ENCODE peak calls at places on chromosome 4, in four cellular contexts. G, R, T and D are unnamed samples. For H3K27me3, the result is how much of the 10 kb centered on the place peaks cover.

GRCh38 chr4:148415500-148415899 is 26.7 kb downstream of the NR3C2 start:
- DNase-seq in T (no peak), G (no peak), R (peak), D (no peak)

GRCh38 chr4:139267301-139267700 is 12.7 kb downstream of the MGARP start:
- DNase-seq in R (no peak), T (no peak), G (no peak), D (no peak)

GRCh38 chr4:30600246-30600645 is 119.9 kb upstream of the PCDH7 start:
- DNase-seq in T (no peak), R (no peak), G (no peak), D (no peak)

GRCh38 chr4:123821861-123822260 is 425.3 kb downstream of the SPRY1 start:
- DNase-seq in T (no peak), G (no peak), R (peak), D (no peak)

GRCh38 chr4:11724731-11725130 is 296.0 kb upstream of the HS3ST1 start:
- DNase-seq in R (peak), T (no peak), G (no peak), D (no peak)

GRCh38 chr4:186953601-186954260 is 230.1 kb upstream of the FAT1 start:
- DNase-seq in G (no peak), R (no peak), T (peak), D (no peak)

GRCh38 chr4:8328456-8328855 is 58.9 kb downstream of the HTRA3 start:
- DNase-seq in G (no peak), T (no peak), R (no peak), D (no peak)

GRCh38 chr4:89539374-89539773 is 231.8 kb upstream of the GPRIN3 start:
- DNase-seq in G (no peak), R (peak), T (no peak), D (no peak)

GRCh38 chr4:48329976-48330375 is 11.4 kb upstream of the SLAIN2 start:
- DNase-seq in T (no peak), G (no peak), R (peak), D (no peak)

GRCh38 chr4:40718571-40718970 is 31.2 kb upstream of the NSUN7 start:
- DNase-seq in G (no peak), T (no peak), R (no peak), D (no peak)

GRCh38 chr4:73714647-73715046 is 25.7 kb upstream of the CXCL8 start:
- DNase-seq in R (no peak), T (no peak), G (no peak), D (no peak)

GRCh38 chr4:158826057-158826456 is 57.2 kb downstream of the FNIP2 start:
- DNase-seq in R (peak), G (no peak), T (no peak), D (no peak)

GRCh38 chr4:128225148-128225547 is 62.5 kb downstream of the PGRMC2 start:
- DNase-seq in T (no peak), G (no peak), R (peak), D (no peak)

GRCh38 chr4:122707503-122707902 is 25.0 kb upstream of the BBS12 start:
- DNase-seq in G (no peak), T (no peak), R (no peak), D (no peak)

GRCh38 chr4:151227731-151228130 is 49.2 kb upstream of the PRSS48 start:
- DNase-seq in R (peak), G (peak), T (peak), D (no peak)

GRCh38 chr4:105709081-105709450 is 482 bp downstream of the GSTCD start:
- DNase-seq in R (no peak), T (no peak), G (peak), D (no peak)

GRCh38 chr4:87150498-87151261 is 69.7 kb downstream of the KLHL8 start:
- DNase-seq in T (no peak), R (peak), G (peak), D (peak)

GRCh38 chr4:155629183-155629825 is 37.3 kb upstream of the GUCY1A1 start:
- DNase-seq in G (no peak), R (peak), T (no peak), D (no peak)

GRCh38 chr4:92237559-92237958 is 66.2 kb upstream of the GRID2 start:
- DNase-seq in G (no peak), R (no peak), T (no peak), D (no peak)

GRCh38 chr4:109730294-109731051 is 603 bp upstream of the PLA2G12A start:
- DNase-seq in R (peak), T (peak), G (no peak), D (peak)

GRCh38 chr4:68594678-68595077 is 18.6 kb upstream of the UGT2B17 start:
- DNase-seq in R (no peak), T (no peak), G (no peak), D (no peak)

DNA sequence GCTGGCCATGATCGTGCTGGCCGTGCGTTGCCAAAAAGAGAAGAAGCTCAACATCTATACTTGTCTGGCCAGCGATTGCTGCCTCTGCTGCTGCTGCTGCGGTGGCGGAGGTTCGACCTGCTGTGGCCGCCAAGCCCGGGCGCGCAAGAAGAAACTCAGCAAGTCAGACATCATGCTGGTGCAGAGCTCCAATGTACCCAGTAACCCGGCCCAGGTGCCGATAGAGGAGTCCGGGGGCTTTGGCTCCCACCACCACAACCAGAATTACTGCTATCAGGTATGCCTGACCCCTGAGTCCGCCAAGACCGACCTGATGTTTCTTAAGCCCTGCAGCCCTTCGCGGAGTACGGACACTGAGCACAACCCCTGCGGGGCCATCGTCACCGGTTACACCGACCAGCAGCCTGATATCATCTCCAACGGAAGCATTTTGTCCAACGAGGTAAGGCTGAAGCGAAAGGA is 3.3 kb downstream of the PCDH10 start:
- DNase-seq in R (no peak), T (no peak), G (no peak), D (no peak)
- H3K27me3 ChIP-seq in R (under half), T (half or more), G (half or more), D (under half)

GRCh38 chr4:5979981-5980380 is 38.2 kb downstream of the C4orf50 start:
- DNase-seq in R (no peak), T (no peak), G (no peak), D (no peak)
- TF ChIP-seq CTCF in R (peak), T (no peak), G (peak), D (peak)

GRCh38 chr4:71186566-71187398 is 152.0 kb upstream of the SLC4A4 start:
- DNase-seq in T (peak), G (peak), R (peak), D (peak)

GRCh38 chr4:71189471-71189870 is 149.3 kb upstream of the SLC4A4 start:
- DNase-seq in T (no peak), R (peak), G (no peak), D (no peak)

GRCh38 chr4:71188951-71189350 is 149.9 kb upstream of the SLC4A4 start:
- DNase-seq in G (no peak), T (no peak), R (no peak), D (no peak)

GRCh38 chr4:71187399-71188196 is 151.2 kb upstream of the SLC4A4 start:
- DNase-seq in T (peak), R (peak), G (peak), D (peak)

GRCh38 chr4:71188197-71188625 is 150.6 kb upstream of the SLC4A4 start:
- DNase-seq in T (no peak), G (no peak), R (no peak), D (no peak)
- H3K27me3 ChIP-seq in T (under half), G (under half), R (under half), D (under half)

DNA sequence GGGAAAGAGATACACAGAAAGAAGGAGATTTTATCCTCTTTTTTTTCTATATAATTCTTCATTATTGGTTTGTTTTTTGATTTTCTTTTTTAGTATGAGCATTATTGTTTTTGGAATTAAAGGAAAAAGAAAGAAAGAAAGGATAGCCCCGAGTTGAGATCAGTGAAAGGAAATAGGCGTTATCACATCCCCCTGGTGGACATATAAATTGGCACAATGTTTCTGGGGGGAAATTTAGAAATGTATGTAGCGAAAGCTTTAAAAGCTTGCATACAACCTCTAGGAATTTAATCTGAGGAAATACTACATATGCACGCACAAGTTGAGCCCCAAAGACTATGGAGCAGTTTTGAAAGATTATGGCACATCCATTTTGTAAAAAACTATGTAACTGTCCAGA is 226.3 kb upstream of the LDB2 start:
- DNase-seq in G (no peak), T (no peak), R (no peak), D (no peak)
- TF ChIP-seq CTCF in G (no peak), T (no peak), R (peak), D (peak)

GRCh38 chr4:153765836-153766235 is 6.0 kb upstream of the RNF175 start:
- DNase-seq in T (no peak), G (no peak), R (no peak), D (no peak)

GRCh38 chr4:153763404-153763803 is 3.6 kb upstream of the RNF175 start:
- DNase-seq in T (no peak), R (no peak), G (no peak), D (no peak)

GRCh38 chr4:153771058-153771457 is 11.2 kb upstream of the RNF175 start:
- DNase-seq in G (no peak), T (no peak), R (no peak), D (no peak)

GRCh38 chr4:153764611-153765368 is 5.0 kb upstream of the RNF175 start:
- DNase-seq in R (no peak), T (no peak), G (no peak), D (no peak)

DNA sequence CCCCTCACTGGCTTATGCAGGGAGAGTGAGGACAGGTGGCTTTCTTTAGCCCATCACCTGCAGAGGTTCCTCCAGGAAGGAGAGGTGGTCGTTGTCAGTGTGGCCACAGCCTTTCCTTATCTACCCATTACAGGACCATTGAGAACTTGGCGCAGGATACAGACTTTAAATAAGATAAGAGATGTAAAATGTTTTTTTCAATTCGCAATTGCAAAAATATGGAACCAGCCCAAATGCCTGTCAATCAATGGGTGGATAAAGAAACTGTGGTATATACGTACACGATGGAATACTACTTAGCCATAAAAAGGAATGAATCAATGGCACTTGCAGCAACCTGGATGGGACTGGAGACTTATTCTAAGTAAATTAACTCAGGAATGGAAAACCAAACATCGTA is 6.9 kb upstream of the RNF175 start:
- DNase-seq in G (no peak), T (no peak), R (no peak), D (no peak)
- H3K27me3 ChIP-seq in G (under half), T (under half), R (under half), D (under half)

GRCh38 chr4:116849620-116850019 is 235.8 kb downstream of the TRAM1L1 start:
- DNase-seq in R (no peak), T (no peak), G (no peak), D (no peak)
- TF ChIP-seq CTCF in R (no peak), T (no peak), G (no peak), D (no peak)

DNA sequence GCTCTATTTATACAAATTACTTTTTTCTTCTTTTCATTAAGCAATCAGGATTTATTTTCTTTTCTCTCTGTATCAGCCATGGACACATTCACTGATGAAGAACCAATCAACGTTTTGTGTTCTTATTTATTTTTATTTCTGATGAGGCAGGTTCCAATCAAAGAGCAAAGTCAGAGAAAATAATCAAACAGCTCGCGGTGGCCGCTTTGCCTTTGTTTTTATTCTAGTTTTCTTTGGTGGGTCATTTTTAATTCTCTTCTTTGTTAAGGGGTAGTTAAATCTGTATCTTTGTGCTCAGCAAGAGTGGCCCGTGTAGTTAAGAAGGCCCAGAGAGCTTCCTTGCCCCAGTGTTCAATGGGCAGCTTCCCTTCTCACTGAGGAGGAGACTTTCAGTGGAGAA is 71.4 kb downstream of the FBXO8 start:
- DNase-seq in G (no peak), R (no peak), T (no peak), D (no peak)
- H3K27me3 ChIP-seq in G (half or more), R (under half), T (half or more), D (under half)